ENCODE peak calls at places on chromosomes 12 and 14, in eight cellular contexts. F is Karpas-422; A is naive thymus-derived CD4-positive, alpha-beta T cell; D is IMR-90; B is AG04450; W is HL-60; U is fibroblast of villous mesenchyme; G is AG09309. P is an unnamed sample.

GRCh38 chr14:92923744-92924103 is 774 bp downstream of the CHGA start:
- DNase-seq in F (no peak), A (no peak), D (no peak), B (no peak), W (no peak), U (no peak), G (no peak), P (no peak)

GRCh38 chr14:63727231-63727735 is 582 bp downstream of the SGPP1 start:
- DNase-seq in F (peak; percentile 80), A (no peak), D (peak; percentile 46), B (peak; percentile 2), W (no peak), U (peak; percentile 49), G (no peak), P (peak; percentile 39)

GRCh38 chr12:104304261-104305004 is 894 bp downstream of the EID3 start:
- DNase-seq in F (no peak), A (no peak), D (no peak), B (no peak), W (no peak), U (peak; percentile 38), G (no peak), P (no peak)

GRCh38 chr12:11015775-11016430 is 6.5 kb downstream of the TAS2R19 start:
- DNase-seq in F (no peak), A (no peak), D (no peak), B (no peak), W (no peak), U (no peak), G (no peak), P (no peak)

GRCh38 chr12:113751513-113751912 is 214.6 kb downstream of the RBM19 start:
- DNase-seq in F (no peak), A (no peak), D (no peak), B (no peak), W (no peak), U (no peak), G (no peak), P (no peak)

GRCh38 chr12:122523280-122523679 is 3.5 kb downstream of the RSRC2 start:
- DNase-seq in F (no peak), A (no peak), D (peak; percentile 76), B (peak; percentile 26), W (no peak), U (peak; percentile 95), G (peak; percentile 17), P (no peak)

GRCh38 chr12:43291516-43291915 is 260.5 kb downstream of the ADAMTS20 start:
- DNase-seq in F (no peak), A (no peak), D (peak; percentile 88), B (peak; percentile 64), W (no peak), U (no peak), G (no peak), P (no peak)

GRCh38 chr14:31926123-31926522 is 151.0 kb upstream of the ARHGAP5 start:
- DNase-seq in F (peak; percentile 83), A (peak; percentile 48), D (peak; percentile 53), B (no peak), W (peak; percentile 4), U (peak; percentile 61), G (no peak), P (no peak)

GRCh38 chr12:105451211-105451610 is 120.7 kb downstream of the C12orf75 start:
- DNase-seq in F (no peak), A (no peak), D (peak; percentile 82), B (peak; percentile 37), W (no peak), U (peak; percentile 42), G (peak; percentile 69), P (no peak)

GRCh38 chr12:116370004-116370404 is 92.5 kb upstream of the MED13L start:
- DNase-seq in F (no peak), A (no peak), D (peak; percentile 83), B (peak; percentile 44), W (no peak), U (peak; percentile 87), G (no peak), P (no peak)

GRCh38 chr12:118714051-118714460 is 267.3 kb upstream of the SRRM4 start:
- DNase-seq in F (peak; percentile 86), A (no peak), D (no peak), B (no peak), W (peak; percentile 28), U (no peak), G (no peak), P (peak; percentile 82)

GRCh38 chr14:65729547-65729946 is 317.0 kb downstream of the FUT8 start:
- DNase-seq in F (no peak), A (no peak), D (no peak), B (no peak), W (no peak), U (no peak), G (no peak), P (no peak)

GRCh38 chr14:65471038-65471878 is 58.7 kb downstream of the FUT8 start:
- DNase-seq in F (no peak), A (no peak), D (no peak), B (no peak), W (no peak), U (no peak), G (no peak), P (no peak)

GRCh38 chr12:115820661-115821060 is 456.8 kb downstream of the MED13L start:
- DNase-seq in F (no peak), A (no peak), D (no peak), B (no peak), W (no peak), U (no peak), G (no peak), P (no peak)

GRCh38 chr12:27176765-27177164 is 67.3 kb upstream of the STK38L start:
- DNase-seq in F (no peak), A (no peak), D (peak; percentile 80), B (no peak), W (peak; percentile 47), U (peak; percentile 69), G (no peak), P (no peak)

GRCh38 chr12:119910586-119910985 is 33.5 kb upstream of the CIT start:
- DNase-seq in F (peak; percentile 47), A (no peak), D (no peak), B (no peak), W (no peak), U (no peak), G (no peak), P (no peak)

GRCh38 chr12:11672833-11673232 is 23.4 kb downstream of the ETV6 start:
- DNase-seq in F (no peak), A (no peak), D (no peak), B (no peak), W (no peak), U (no peak), G (no peak), P (no peak)

GRCh38 chr12:79482323-79482722 is 208.4 kb downstream of the PAWR start:
- DNase-seq in F (no peak), A (no peak), D (no peak), B (no peak), W (no peak), U (no peak), G (no peak), P (no peak)

GRCh38 chr12:53338916-53339315 is 2.8 kb upstream of the SP7 start:
- DNase-seq in F (no peak), A (no peak), D (no peak), B (no peak), W (no peak), U (peak; percentile 12), G (no peak), P (peak; percentile 25)

GRCh38 chr12:2820432-2820831 is 8.0 kb downstream of the ITFG2 start:
- DNase-seq in F (no peak), A (no peak), D (no peak), B (no peak), W (no peak), U (no peak), G (no peak), P (no peak)

GRCh38 chr14:83556746-83557460 is 1973.0 kb upstream of the FLRT2 start:
- DNase-seq in F (no peak), A (no peak), D (peak; percentile 91), B (peak; percentile 50), W (no peak), U (peak; percentile 72), G (no peak), P (no peak)

GRCh38 chr14:94602722-94603121 is 9.5 kb upstream of the SERPINA3 start:
- DNase-seq in F (no peak), A (no peak), D (no peak), B (no peak), W (no peak), U (no peak), G (no peak), P (no peak)

GRCh38 chr12:87967871-87968270 is 61.3 kb downstream of the C12orf50 start:
- DNase-seq in F (no peak), A (no peak), D (no peak), B (no peak), W (no peak), U (no peak), G (no peak), P (no peak)

GRCh38 chr12:57343703-57344378 is 87.0 kb downstream of the R3HDM2 start:
- DNase-seq in F (no peak), A (no peak), D (no peak), B (no peak), W (no peak), U (no peak), G (no peak), P (no peak)

GRCh38 chr12:130463259-130463658 is 125.6 kb downstream of the PIWIL1 start:
- DNase-seq in F (no peak), A (no peak), D (no peak), B (no peak), W (no peak), U (no peak), G (no peak), P (peak; percentile 22)

GRCh38 chr14:103856105-103856504 is 8.7 kb upstream of the PPP1R13B start:
- DNase-seq in F (peak; percentile 53), A (no peak), D (no peak), B (no peak), W (no peak), U (no peak), G (no peak), P (peak; percentile 19)

GRCh38 chr12:94206886-94207285 is 58.5 kb downstream of the PLXNC1 start:
- DNase-seq in F (no peak), A (no peak), D (no peak), B (no peak), W (no peak), U (no peak), G (no peak), P (no peak)

GRCh38 chr12:100716658-100716948 is 78.0 kb upstream of the ANO4 start:
- DNase-seq in F (no peak), A (no peak), D (no peak), B (no peak), W (no peak), U (no peak), G (no peak), P (no peak)
- H3K4me3 ChIP-seq in F (no peak overlapping the region), A (no peak overlapping the region), D (peak overlapping the region; percentile 33), B (peak overlapping the region; percentile 36), W (no peak overlapping the region), U (peak overlapping the region; percentile 62), G (peak overlapping the region; percentile 42), P (no peak overlapping the region)

GRCh38 chr12:8035440-8036010 is 3.0 kb downstream of the FOXJ2 start:
- DNase-seq in F (no peak), A (no peak), D (peak; percentile 57), B (no peak), W (no peak), U (peak; percentile 89), G (no peak), P (no peak)
- H3K4me3 ChIP-seq in F (no peak overlapping the region), A (no peak overlapping the region), D (no peak overlapping the region), B (peak overlapping the region; percentile 10), W (no peak overlapping the region), U (peak overlapping the region; percentile 95), G (no peak overlapping the region), P (no peak overlapping the region)

GRCh38 chr12:50625029-50625875 is 120.5 kb downstream of the DIP2B start:
- DNase-seq in F (peak; percentile 62), A (peak; percentile 44), D (no peak), B (no peak), W (no peak), U (no peak), G (no peak), P (no peak)
- H3K4me3 ChIP-seq in F (peak overlapping the region; percentile 45), A (no peak overlapping the region), D (no peak overlapping the region), B (no peak overlapping the region), W (no peak overlapping the region), U (no peak overlapping the region), G (no peak overlapping the region), P (no peak overlapping the region)

GRCh38 chr12:6764011-6764828 is 1.9 kb upstream of the PTMS start:
- DNase-seq in F (peak; percentile 96), A (peak; percentile 40), D (peak; percentile 99), B (peak; percentile 98), W (no peak), U (peak; percentile 100), G (peak; percentile 98), P (peak; percentile 99)
- H3K4me3 ChIP-seq in F (peak overlapping the region; percentile 54), A (no peak overlapping the region), D (peak overlapping the region; percentile 12), B (peak overlapping the region; percentile 49), W (no peak overlapping the region), U (peak overlapping the region; percentile 51), G (peak overlapping the region; percentile 31), P (peak overlapping the region; percentile 15)